ENCODE peak calls at places on chromosomes 1 and 21, in ten cellular contexts. P, V, N, T, M, J, H, A, F and S are unnamed samples.

GRCh38 chr1:112143871-112144441 is 154.5 kb upstream of the KCND3 start:
- DNase-seq in J (no peak), F (no peak), H (no peak), T (no peak), A (no peak), P (no peak), M (no peak), V (no peak), N (no peak), S (no peak)

GRCh38 chr1:2300851-2301606 is 72.9 kb downstream of the SKI start:
- DNase-seq in V (no peak), J (peak), P (peak), N (peak), A (peak), T (peak), F (no peak), M (no peak), H (peak), S (peak)

GRCh38 chr1:20212099-20212684 is 25.9 kb upstream of the PLA2G2C start:
- DNase-seq in T (no peak), H (no peak), M (no peak), P (no peak), N (no peak), F (no peak), V (no peak), J (no peak), A (peak), S (no peak)

GRCh38 chr1:1763657-1764621 is 14.3 kb downstream of the NADK start:
- DNase-seq in H (no peak), A (no peak), V (no peak), M (no peak), N (no peak), T (no peak), P (no peak), J (peak), F (no peak), S (no peak)

GRCh38 chr1:159066108-159066507 is 10.5 kb downstream of the AIM2 start:
- DNase-seq in P (no peak), M (no peak), H (no peak), V (no peak), T (no peak), N (no peak), F (no peak), J (no peak), A (no peak), S (no peak)

GRCh38 chr1:208264469-208265126 is 20.4 kb upstream of the PLXNA2 start:
- DNase-seq in N (no peak), T (no peak), P (no peak), J (no peak), H (no peak), F (no peak), A (no peak), V (no peak), M (no peak), S (no peak)

GRCh38 chr1:81305997-81306452 is 494.7 kb upstream of the ADGRL2 start:
- DNase-seq in M (no peak), F (peak), N (peak), A (peak), J (no peak), V (peak), H (no peak), P (no peak), T (no peak), S (peak)

GRCh38 chr1:10867914-10868598 is 71.6 kb upstream of the CASZ1 start:
- DNase-seq in M (no peak), T (no peak), J (no peak), V (no peak), F (no peak), A (no peak), H (no peak), P (no peak), N (no peak), S (no peak)

GRCh38 chr1:90356101-90356500 is 361.0 kb downstream of the BARHL2 start:
- DNase-seq in M (no peak), T (no peak), J (no peak), F (no peak), P (no peak), A (no peak), N (no peak), V (no peak), H (no peak), S (no peak)

GRCh38 chr1:105137543-105138444 is 1388.1 kb downstream of the AMY1C start:
- DNase-seq in P (no peak), V (no peak), M (no peak), J (no peak), F (peak), N (peak), T (peak), H (no peak), A (no peak), S (no peak)

GRCh38 chr1:243507001-243507671 is 251.3 kb downstream of the SDCCAG8 start:
- DNase-seq in J (no peak), A (no peak), P (no peak), N (no peak), H (no peak), M (no peak), F (no peak), V (no peak), T (no peak), S (no peak)

GRCh38 chr1:159207774-159208459 is 3.2 kb downstream of the ACKR1 start:
- DNase-seq in V (no peak), J (no peak), P (no peak), A (no peak), N (no peak), T (no peak), H (no peak), F (no peak), M (no peak), S (no peak)

GRCh38 chr1:237281481-237281880 is 239.5 kb downstream of the RYR2 start:
- DNase-seq in J (no peak), H (no peak), T (no peak), F (no peak), M (no peak), A (no peak), V (no peak), N (no peak), P (no peak), S (no peak)

GRCh38 chr1:26285366-26286063 is 5.6 kb downstream of the SH3BGRL3 start:
- DNase-seq in V (peak), H (no peak), N (no peak), J (no peak), M (peak), F (no peak), P (peak), T (no peak), A (peak), S (no peak)

GRCh38 chr1:114756949-114757454 is 782 bp downstream of the CSDE1 start:
- DNase-seq in T (peak), A (peak), P (peak), H (no peak), V (peak), M (peak), J (peak), F (peak), N (peak), S (peak)

GRCh38 chr1:187790724-187791123 is 962.0 kb downstream of the PLA2G4A start:
- DNase-seq in P (no peak), F (no peak), T (no peak), J (no peak), M (no peak), N (no peak), V (no peak), A (no peak), H (no peak), S (no peak)

GRCh38 chr21:31875424-31876097 is 2.7 kb downstream of the HUNK start:
- DNase-seq in T (no peak), A (no peak), M (no peak), V (no peak), F (peak), P (no peak), H (no peak), J (no peak), N (no peak), S (no peak)

GRCh38 chr1:165841582-165842362 is 14.4 kb downstream of the UCK2 start:
- DNase-seq in A (no peak), V (no peak), T (no peak), J (no peak), N (no peak), H (no peak), M (no peak), F (no peak), P (no peak), S (peak)

GRCh38 chr21:42209801-42210479 is 9.0 kb upstream of the ABCG1 start:
- DNase-seq in P (no peak), A (no peak), J (no peak), F (no peak), H (no peak), V (no peak), N (no peak), T (no peak), M (no peak), S (no peak)

GRCh38 chr1:171727778-171728177 is 14.1 kb downstream of the VAMP4 start:
- DNase-seq in H (no peak), J (no peak), T (no peak), N (no peak), P (no peak), V (no peak), M (no peak), A (no peak), F (no peak), S (no peak)

GRCh38 chr1:157025321-157025720 is 20.2 kb downstream of the ARHGEF11 start:
- DNase-seq in M (no peak), A (no peak), J (no peak), N (no peak), P (no peak), H (no peak), T (no peak), V (no peak), F (no peak), S (no peak)

GRCh38 chr1:16921391-16922185 is at the start of gene CROCC:
- DNase-seq in H (no peak), M (no peak), P (no peak), A (no peak), V (no peak), J (peak), N (no peak), F (peak), T (peak), S (peak)

GRCh38 chr1:20691872-20692271 is 25.9 kb downstream of the KIF17 start:
- DNase-seq in P (no peak), M (no peak), N (no peak), J (no peak), T (no peak), A (no peak), V (no peak), F (no peak), H (no peak), S (no peak)

GRCh38 chr1:76827066-76827465 is 40.2 kb upstream of the ST6GALNAC5 start:
- DNase-seq in J (no peak), A (no peak), V (no peak), P (no peak), H (no peak), N (no peak), F (no peak), T (no peak), M (no peak), S (no peak)

GRCh38 chr1:226253933-226254332 is 30.5 kb downstream of the MIXL1 start:
- DNase-seq in F (no peak), J (no peak), P (no peak), M (no peak), V (no peak), H (no peak), T (no peak), A (no peak), N (no peak), S (no peak)

GRCh38 chr1:46223472-46223943 is 20.4 kb downstream of the LURAP1 start:
- DNase-seq in H (no peak), F (peak), V (peak), N (peak), T (no peak), J (no peak), A (peak), M (peak), P (peak), S (peak)

GRCh38 chr21:44497641-44498243 is 42.3 kb downstream of the KRTAP10-1 start:
- DNase-seq in A (no peak), H (no peak), P (no peak), T (no peak), N (no peak), M (no peak), V (no peak), F (peak), J (no peak), S (no peak)

GRCh38 chr1:44361478-44361877 is 6.4 kb upstream of the ERI3 start:
- DNase-seq in H (no peak), V (no peak), J (no peak), A (no peak), M (no peak), N (no peak), F (peak), P (no peak), T (no peak), S (no peak)

GRCh38 chr1:157042852-157043251 is 2.7 kb downstream of the ARHGEF11 start:
- DNase-seq in N (no peak), M (no peak), P (no peak), F (no peak), H (no peak), J (no peak), V (no peak), A (no peak), T (no peak), S (no peak)

GRCh38 chr1:198018529-198018928 is 101.4 kb downstream of the LHX9 start:
- DNase-seq in A (no peak), T (no peak), H (no peak), P (no peak), M (no peak), F (peak), V (peak), N (no peak), J (no peak), S (peak)

GRCh38 chr1:202586018-202586821 is 124.0 kb downstream of the SYT2 start:
- DNase-seq in A (peak), V (no peak), F (peak), T (peak), H (no peak), M (no peak), P (peak), N (no peak), J (no peak), S (no peak)

GRCh38 chr1:100130552-100131077 is 2.1 kb downstream of the SASS6 start:
- DNase-seq in V (no peak), F (no peak), A (no peak), J (no peak), T (no peak), P (no peak), H (no peak), N (no peak), M (no peak), S (no peak)

GRCh38 chr1:100132566-100133477 is at the start of the genes SASS6 and TRMT13:
- DNase-seq in M (peak), F (peak), V (peak), T (peak), J (peak), A (peak), P (peak), H (peak), N (peak), S (peak)

GRCh38 chr1:100134872-100135271 is 1.9 kb downstream of the TRMT13 start:
- DNase-seq in H (no peak), M (no peak), A (no peak), V (no peak), P (no peak), J (no peak), T (no peak), N (no peak), F (no peak), S (peak)

GRCh38 chr1:100127226-100127625 is 5.5 kb downstream of the SASS6 start:
- DNase-seq in J (no peak), H (no peak), F (no peak), T (no peak), P (no peak), N (no peak), M (no peak), V (no peak), A (no peak), S (no peak)

GRCh38 chr1:100131623-100132022 is 1.1 kb downstream of the SASS6 start:
- DNase-seq in V (no peak), H (no peak), A (no peak), F (no peak), N (no peak), J (no peak), P (no peak), T (no peak), M (no peak), S (no peak)
- H3K4me3 ChIP-seq in V (peak), H (peak), A (no peak), F (peak), N (peak), J (no peak), P (peak), T (no peak), M (no peak), S (peak)

GRCh38 chr1:180277476-180278192 is 47.6 kb downstream of the LHX4 start:
- DNase-seq in J (no peak), V (no peak), M (no peak), N (no peak), P (no peak), F (no peak), H (no peak), A (no peak), T (no peak), S (no peak)

GRCh38 chr1:180278193-180278556 is 48.1 kb downstream of the LHX4 start:
- DNase-seq in N (no peak), H (no peak), J (no peak), F (no peak), M (no peak), V (no peak), P (no peak), A (no peak), T (no peak), S (no peak)

GRCh38 chr1:180275726-180276125 is 45.7 kb downstream of the LHX4 start:
- DNase-seq in J (peak), M (no peak), T (no peak), A (no peak), V (no peak), F (no peak), N (no peak), H (no peak), P (no peak), S (no peak)

GRCh38 chr1:180280617-180281016 is 50.6 kb downstream of the LHX4 start:
- DNase-seq in A (no peak), T (no peak), M (no peak), F (no peak), V (no peak), N (no peak), H (no peak), J (no peak), P (no peak), S (no peak)

GRCh38 chr1:180278791-180279432 is 48.8 kb downstream of the LHX4 start:
- DNase-seq in J (no peak), A (no peak), T (no peak), H (no peak), N (no peak), P (no peak), M (no peak), F (no peak), V (no peak), S (no peak)
- H3K27ac ChIP-seq in J (peak), A (no peak), T (peak), H (no peak), N (no peak), P (peak), M (no peak), F (no peak), V (no peak), S (no peak)

GRCh38 chr1:6464915-6465314 is 1.1 kb downstream of the TNFRSF25 start:
- DNase-seq in F (no peak), M (no peak), T (no peak), V (no peak), P (no peak), J (no peak), A (no peak), H (no peak), N (no peak), S (no peak)

GRCh38 chr1:6463120-6463412 is 2.9 kb downstream of the TNFRSF25 start:
- DNase-seq in H (no peak), F (no peak), N (no peak), M (no peak), T (no peak), V (no peak), A (no peak), J (no peak), P (no peak), S (no peak)

GRCh38 chr1:6466023-6466422 is at the start of gene TNFRSF25:
- DNase-seq in T (no peak), A (no peak), P (no peak), V (no peak), M (no peak), J (no peak), H (no peak), N (no peak), F (no peak), S (no peak)

GRCh38 chr1:6465461-6466005 is 440 bp downstream of the TNFRSF25 start:
- DNase-seq in A (no peak), H (no peak), N (no peak), M (no peak), F (no peak), P (no peak), T (no peak), V (no peak), J (no peak), S (no peak)

DNA sequence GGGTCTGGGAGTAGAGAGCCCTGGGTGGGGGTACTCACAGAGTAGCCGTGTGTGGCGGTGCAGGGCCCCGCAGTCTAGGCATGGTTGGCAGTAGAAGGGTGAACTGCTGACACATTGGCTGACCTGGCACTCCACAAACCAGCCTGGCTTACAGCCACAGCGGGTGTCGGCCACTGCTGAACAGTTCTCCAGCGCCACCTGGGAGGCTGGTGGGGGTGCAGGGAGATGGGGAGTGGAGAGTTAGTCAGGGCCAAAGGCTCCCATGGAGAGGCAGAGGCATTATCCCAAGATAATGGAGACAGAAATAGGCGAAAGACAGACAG is 1.5 kb downstream of the TNFRSF25 start:
- DNase-seq in A (peak), V (no peak), J (no peak), P (peak), M (no peak), N (no peak), H (no peak), F (no peak), T (peak), S (no peak)
- TF ChIP-seq CTCF in A (no peak), V (no peak), J (no peak), P (peak), M (no peak), N (no peak), H (no peak), F (no peak), T (no peak), S (peak)

DNA sequence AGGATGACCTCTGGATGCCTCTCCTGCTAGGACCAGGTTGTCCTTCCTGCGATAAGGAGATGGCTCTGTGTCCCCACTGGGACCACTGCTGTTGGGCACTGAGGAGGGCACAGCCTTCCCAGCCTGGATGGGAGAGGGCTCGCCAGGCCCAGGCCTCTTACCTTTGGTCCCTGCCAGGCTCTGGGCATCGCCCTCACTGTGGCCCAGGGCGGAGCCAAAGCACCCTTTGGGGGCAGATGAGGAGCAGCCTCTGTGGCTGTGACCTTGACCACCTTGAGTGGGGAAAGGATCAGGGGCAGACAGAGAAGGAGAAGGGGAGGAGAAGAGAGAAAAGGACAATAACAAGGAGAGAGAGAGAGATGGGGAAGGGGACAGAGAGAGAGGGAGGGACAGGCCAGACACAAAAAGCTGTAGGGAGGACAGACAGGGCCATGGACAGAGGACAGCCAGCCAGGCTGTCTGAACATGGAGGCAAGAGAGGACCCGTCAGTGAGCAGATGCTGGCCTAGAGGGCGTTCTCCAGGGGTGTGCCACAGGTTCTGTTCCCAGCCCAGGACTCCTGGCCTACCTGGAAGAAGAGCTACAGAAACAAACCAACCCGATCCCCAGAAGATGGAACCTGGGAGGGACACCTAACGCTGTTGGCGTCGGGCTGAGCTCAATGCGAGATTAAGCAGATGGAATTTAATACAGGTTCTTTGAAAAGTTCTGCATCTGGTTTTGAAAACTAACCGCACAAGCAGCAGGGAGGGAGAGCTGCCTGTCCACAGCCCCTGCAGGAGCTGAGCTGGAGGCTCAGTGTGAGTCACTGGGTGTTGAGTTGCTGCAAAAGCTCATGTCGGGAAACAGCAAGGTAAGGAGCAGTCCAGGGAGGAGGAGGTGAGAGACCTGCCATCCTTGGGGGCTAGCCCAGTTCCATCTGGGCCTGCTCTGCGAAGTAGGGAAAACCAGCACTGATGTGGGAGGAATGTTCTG is 262.1 kb downstream of the PTPRU start:
- DNase-seq in J (peak), N (no peak), V (no peak), T (no peak), F (peak), A (no peak), M (no peak), H (no peak), P (no peak), S (no peak)
- H3K4me3 ChIP-seq in J (no peak), N (no peak), V (no peak), T (no peak), F (no peak), A (no peak), M (no peak), H (no peak), P (no peak), S (no peak)